ENCODE peak calls at places on chromosomes 13 and 19, in four cellular contexts. I, J, O and R are unnamed samples.

GRCh38 chr19:50629801-50630200 is 9.9 kb downstream of the SYT3 start:
- DNase-seq in J (no peak), I (no peak), O (no peak), R (no peak)

GRCh38 chr13:46405457-46405856 is 18.4 kb upstream of the RUBCNL start:
- DNase-seq in J (no peak), I (no peak), O (no peak), R (no peak)

GRCh38 chr19:55075366-55075998 is at the start of gene EPS8L1:
- DNase-seq in I (peak), J (no peak), O (no peak), R (no peak)

GRCh38 chr19:45125975-45126493 is 33.1 kb downstream of the PPP1R37 start:
- DNase-seq in O (no peak), J (no peak), I (peak), R (peak)

GRCh38 chr19:10516671-10517286 is 468 bp downstream of the S1PR5 start:
- DNase-seq in I (no peak), O (no peak), J (no peak), R (peak)

GRCh38 chr13:24923305-24923640 is 159.3 kb downstream of the RNF17 start:
- DNase-seq in O (no peak), J (peak), I (no peak), R (peak)

GRCh38 chr13:40130871-40131636 is 475.6 kb downstream of the COG6 start:
- DNase-seq in I (no peak), O (no peak), J (no peak), R (peak)

GRCh38 chr13:33069365-33069764 is 53.1 kb downstream of the KL start:
- DNase-seq in O (no peak), J (no peak), I (no peak), R (no peak)

GRCh38 chr13:32426981-32427851 is 714 bp downstream of the N4BP2L1 start:
- DNase-seq in I (peak), O (peak), J (no peak), R (no peak)

GRCh38 chr13:72462726-72463125 is 264.7 kb downstream of the MZT1 start:
- DNase-seq in O (no peak), J (no peak), I (no peak), R (no peak)

GRCh38 chr19:50500753-50501151 is 10.2 kb downstream of the JOSD2 start:
- DNase-seq in J (no peak), I (no peak), O (no peak), R (no peak)

GRCh38 chr19:55165952-55166529 is 372 bp downstream of the DNAAF3 start:
- DNase-seq in O (peak), J (no peak), I (peak), R (peak)

GRCh38 chr19:1574354-1574753 is 6.2 kb upstream of the MEX3D start:
- DNase-seq in O (no peak), J (no peak), I (no peak), R (no peak)

GRCh38 chr19:5263615-5264014 is 77.0 kb downstream of the PTPRS start:
- DNase-seq in O (no peak), I (no peak), J (no peak), R (no peak)

GRCh38 chr13:75345191-75345590 is 136.8 kb downstream of the TBC1D4 start:
- DNase-seq in J (no peak), O (no peak), I (no peak), R (no peak)

GRCh38 chr13:30797847-30798246 is 62.5 kb downstream of the ALOX5AP start:
- DNase-seq in J (no peak), I (no peak), O (peak), R (no peak)

GRCh38 chr19:39582442-39582841 is 19.9 kb upstream of the LGALS13 start:
- DNase-seq in O (no peak), I (no peak), J (no peak), R (no peak)

GRCh38 chr19:12994701-12995595 is at the start of gene NFIX:
- DNase-seq in J (peak), I (no peak), O (peak), R (peak)

GRCh38 chr13:41418027-41418426 is 39.3 kb upstream of the RGCC start:
- DNase-seq in I (no peak), J (no peak), O (no peak), R (no peak)

GRCh38 chr13:59424661-59425060 is 739.1 kb downstream of the DIAPH3 start:
- DNase-seq in J (no peak), I (no peak), O (no peak), R (no peak)

GRCh38 chr13:87942204-87942603 is 271.0 kb downstream of the SLITRK5 start:
- DNase-seq in O (no peak), J (no peak), I (no peak), R (no peak)

GRCh38 chr19:28443361-28443760 is 769.6 kb downstream of the UQCRFS1 start:
- DNase-seq in O (no peak), J (no peak), I (no peak), R (no peak)

GRCh38 chr13:110108348-110109139 is 198.4 kb downstream of the COL4A1 start:
- DNase-seq in I (peak), J (no peak), O (peak), R (peak)

GRCh38 chr13:100235311-100235901 is 146.5 kb downstream of the PCCA start:
- DNase-seq in J (no peak), O (no peak), I (no peak), R (peak)

DNA sequence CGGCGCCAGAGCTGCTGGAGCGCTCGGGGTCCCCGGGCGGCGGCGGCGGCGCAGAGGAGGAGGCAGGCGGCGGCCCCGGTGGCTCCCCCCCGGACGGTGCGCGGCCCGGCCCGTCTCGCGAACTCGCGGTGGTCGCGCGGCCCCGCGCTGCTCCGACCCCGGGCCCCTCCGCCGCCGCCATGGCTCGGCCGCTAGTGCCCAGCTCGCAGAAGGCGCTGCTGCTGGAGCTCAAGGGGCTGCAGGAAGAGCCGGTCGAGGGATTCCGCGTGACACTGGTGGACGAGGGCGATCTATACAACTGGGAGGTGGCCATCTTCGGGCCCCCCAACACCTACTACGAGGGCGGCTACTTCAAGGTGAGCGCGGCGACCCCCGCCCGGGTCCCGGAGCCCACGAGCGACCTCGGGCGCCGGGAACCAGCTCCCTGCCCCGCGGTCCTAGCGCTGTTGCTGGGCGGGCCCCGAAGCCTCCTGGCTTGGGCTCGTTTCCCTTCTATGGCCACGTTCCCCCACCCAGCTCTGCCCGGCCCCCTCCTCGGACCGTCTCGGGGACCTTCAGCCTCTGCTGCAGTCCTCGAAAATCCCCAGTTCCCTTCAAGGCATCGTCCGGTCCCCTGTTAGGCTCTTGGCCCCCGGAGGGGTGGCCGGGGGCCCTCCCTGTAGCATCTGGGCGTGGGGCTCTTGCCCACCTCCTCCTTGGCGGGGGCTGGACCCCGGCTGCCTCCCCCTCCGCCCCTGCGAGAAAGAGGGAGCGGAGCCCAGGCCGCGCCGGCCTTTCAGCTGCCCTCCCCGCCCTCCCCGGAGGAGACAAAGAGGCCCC is at the start of gene CDC34:
- DNase-seq in J (peak), O (no peak), I (no peak), R (no peak)
- TF ChIP-seq POLR2A in J (no peak), O (no peak), I (no peak), R (peak)

GRCh38 chr13:36134632-36135031 is 3.5 kb upstream of the DCLK1 start:
- DNase-seq in J (no peak), O (no peak), I (no peak), R (no peak)
- TF ChIP-seq POLR2A in J (no peak), O (no peak), I (no peak), R (no peak)

GRCh38 chr19:19193926-19194325 is 1.9 kb downstream of the RFXANK start:
- DNase-seq in O (no peak), I (no peak), J (no peak), R (no peak)

GRCh38 chr19:19191920-19192882 is at the start of the genes BORCS8 and RFXANK:
- DNase-seq in I (peak), J (peak), O (peak), R (peak)

DNA sequence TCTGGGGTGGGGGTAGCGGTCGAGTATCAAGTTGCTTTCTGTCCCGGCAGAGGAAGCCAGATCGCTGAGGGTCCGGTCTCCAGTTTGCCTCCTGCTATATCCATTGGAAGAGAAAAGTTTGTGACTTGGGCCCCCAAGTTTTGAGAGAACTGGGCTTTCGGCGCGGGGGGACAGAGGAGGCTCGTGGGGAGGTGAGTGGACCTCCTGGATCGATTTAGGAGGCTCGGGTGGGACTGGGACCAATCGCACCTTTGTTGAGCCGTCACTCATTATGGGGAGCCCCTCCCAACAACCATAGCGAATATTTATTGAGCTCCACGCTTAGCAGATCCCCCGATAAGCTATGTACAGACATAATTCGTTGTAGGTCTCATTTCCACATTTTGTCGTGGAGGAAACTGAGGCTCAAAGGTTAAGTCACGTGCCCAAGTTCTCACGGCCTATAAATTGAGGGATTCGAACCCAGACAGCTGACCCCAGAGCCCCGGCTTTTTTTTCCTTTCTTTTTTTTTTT is 909 bp downstream of the RFXANK start:
- DNase-seq in J (no peak), I (no peak), O (no peak), R (no peak)
- TF ChIP-seq POLR2A in J (peak), I (no peak), O (no peak), R (peak)

DNA sequence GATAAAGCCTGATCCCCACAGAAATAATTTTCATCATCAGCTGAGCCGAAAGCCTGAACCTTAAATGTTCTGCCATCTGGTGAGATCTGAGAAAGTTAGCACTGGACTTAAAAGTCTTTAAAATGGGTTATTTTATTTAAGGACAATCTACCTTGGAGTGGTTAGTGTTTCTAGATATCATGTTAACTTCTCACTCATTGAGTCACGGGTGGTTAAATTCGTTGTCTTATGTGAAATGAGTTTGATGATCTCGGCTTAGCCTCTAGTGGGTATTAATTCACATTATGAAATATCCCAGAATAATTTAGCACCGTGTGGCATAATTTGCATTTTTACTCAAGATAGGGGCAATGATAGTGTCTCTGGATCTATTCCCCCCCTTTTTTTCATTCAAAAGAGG is 117.4 kb upstream of the ZNF536 start:
- DNase-seq in O (no peak), J (no peak), I (no peak), R (no peak)
- TF ChIP-seq POLR2A in O (no peak), J (no peak), I (no peak), R (no peak)